ENCODE peak calls at places on chromosome 18, in nine cellular contexts. One of them, this sample, is unnamed.

GRCh38 chr18:56044239-56044638 is 456.2 kb upstream of the TCF4 start:
- DNase-seq in mucosa of descending colon: no peak
- DNase-seq in IMR-90: no peak
- DNase-seq in uterus: no peak
- DNase-seq in hepatocyte: no peak
- DNase-seq in pancreas: no peak
- DNase-seq in kidney: no peak
- DNase-seq in heart right ventricle: no peak
- DNase-seq in AG04449: no peak
- DNase-seq in this sample: no peak

GRCh38 chr18:50218432-50219197 is 23.7 kb upstream of the MYO5B start:
- DNase-seq in mucosa of descending colon: peak
- DNase-seq in IMR-90: peak
- DNase-seq in uterus: no peak
- DNase-seq in hepatocyte: peak
- DNase-seq in pancreas: peak
- DNase-seq in kidney: no peak
- DNase-seq in heart right ventricle: no peak
- DNase-seq in AG04449: no peak
- DNase-seq in this sample: no peak

GRCh38 chr18:58915006-58915799 is 50.5 kb downstream of the ZNF532 start:
- DNase-seq in mucosa of descending colon: no peak
- DNase-seq in IMR-90: no peak
- DNase-seq in uterus: no peak
- DNase-seq in hepatocyte: no peak
- DNase-seq in pancreas: no peak
- DNase-seq in kidney: no peak
- DNase-seq in heart right ventricle: no peak
- DNase-seq in AG04449: no peak
- DNase-seq in this sample: peak

GRCh38 chr18:9914584-9915290 is 921 bp downstream of the VAPA start:
- DNase-seq in mucosa of descending colon: peak
- DNase-seq in IMR-90: peak
- DNase-seq in uterus: peak
- DNase-seq in hepatocyte: peak
- DNase-seq in pancreas: peak
- DNase-seq in kidney: peak
- DNase-seq in heart right ventricle: peak
- DNase-seq in AG04449: peak
- DNase-seq in this sample: no peak

GRCh38 chr18:10017048-10017447 is 103.2 kb downstream of the VAPA start:
- DNase-seq in mucosa of descending colon: no peak
- DNase-seq in IMR-90: no peak
- DNase-seq in uterus: no peak
- DNase-seq in hepatocyte: no peak
- DNase-seq in pancreas: no peak
- DNase-seq in kidney: no peak
- DNase-seq in heart right ventricle: no peak
- DNase-seq in AG04449: no peak
- DNase-seq in this sample: no peak

GRCh38 chr18:63567825-63568224 is 19.3 kb upstream of the SERPINB13 start:
- DNase-seq in mucosa of descending colon: no peak
- DNase-seq in IMR-90: no peak
- DNase-seq in uterus: no peak
- DNase-seq in hepatocyte: no peak
- DNase-seq in pancreas: no peak
- DNase-seq in kidney: no peak
- DNase-seq in heart right ventricle: no peak
- DNase-seq in AG04449: no peak
- DNase-seq in this sample: no peak

GRCh38 chr18:44066541-44066940 is 614.1 kb upstream of the SETBP1 start:
- DNase-seq in mucosa of descending colon: no peak
- DNase-seq in IMR-90: no peak
- DNase-seq in uterus: no peak
- DNase-seq in hepatocyte: no peak
- DNase-seq in pancreas: no peak
- DNase-seq in kidney: no peak
- DNase-seq in heart right ventricle: no peak
- DNase-seq in AG04449: no peak
- DNase-seq in this sample: no peak

GRCh38 chr18:58831610-58832009 is 33.1 kb upstream of the ZNF532 start:
- DNase-seq in mucosa of descending colon: no peak
- DNase-seq in IMR-90: peak
- DNase-seq in uterus: no peak
- DNase-seq in hepatocyte: no peak
- DNase-seq in pancreas: no peak
- DNase-seq in kidney: no peak
- DNase-seq in heart right ventricle: no peak
- DNase-seq in AG04449: no peak
- DNase-seq in this sample: no peak

GRCh38 chr18:76258209-76258608 is 236.8 kb downstream of the ZNF516 start:
- DNase-seq in mucosa of descending colon: no peak
- DNase-seq in IMR-90: peak
- DNase-seq in uterus: no peak
- DNase-seq in hepatocyte: no peak
- DNase-seq in pancreas: no peak
- DNase-seq in kidney: no peak
- DNase-seq in heart right ventricle: no peak
- DNase-seq in AG04449: no peak
- DNase-seq in this sample: no peak

GRCh38 chr18:76251691-76252090 is 243.4 kb downstream of the ZNF516 start:
- DNase-seq in mucosa of descending colon: no peak
- DNase-seq in IMR-90: no peak
- DNase-seq in uterus: no peak
- DNase-seq in hepatocyte: no peak
- DNase-seq in pancreas: no peak
- DNase-seq in kidney: no peak
- DNase-seq in heart right ventricle: no peak
- DNase-seq in AG04449: no peak
- DNase-seq in this sample: no peak

GRCh38 chr18:76256897-76257500 is 238.0 kb downstream of the ZNF516 start:
- DNase-seq in mucosa of descending colon: no peak
- DNase-seq in IMR-90: peak
- DNase-seq in uterus: peak
- DNase-seq in hepatocyte: peak
- DNase-seq in pancreas: no peak
- DNase-seq in kidney: no peak
- DNase-seq in heart right ventricle: peak
- DNase-seq in AG04449: peak
- DNase-seq in this sample: peak

GRCh38 chr18:76255070-76255683 is 239.9 kb downstream of the ZNF516 start:
- DNase-seq in mucosa of descending colon: no peak
- DNase-seq in IMR-90: no peak
- DNase-seq in uterus: no peak
- DNase-seq in hepatocyte: no peak
- DNase-seq in pancreas: no peak
- DNase-seq in kidney: no peak
- DNase-seq in heart right ventricle: no peak
- DNase-seq in AG04449: no peak
- DNase-seq in this sample: no peak

GRCh38 chr18:76252880-76253279 is 242.2 kb downstream of the ZNF516 start:
- DNase-seq in mucosa of descending colon: no peak
- DNase-seq in IMR-90: peak
- DNase-seq in uterus: no peak
- DNase-seq in hepatocyte: no peak
- DNase-seq in pancreas: no peak
- DNase-seq in kidney: no peak
- DNase-seq in heart right ventricle: no peak
- DNase-seq in AG04449: no peak
- DNase-seq in this sample: no peak
- TF ChIP-seq CTCF in mucosa of descending colon: no peak
- TF ChIP-seq CTCF in IMR-90: peak
- TF ChIP-seq CTCF in uterus: no peak
- TF ChIP-seq CTCF in hepatocyte: peak
- TF ChIP-seq CTCF in pancreas: no peak
- TF ChIP-seq CTCF in kidney: no peak
- TF ChIP-seq CTCF in heart right ventricle: peak
- TF ChIP-seq CTCF in AG04449: peak
- TF ChIP-seq CTCF in this sample: peak

DNA sequence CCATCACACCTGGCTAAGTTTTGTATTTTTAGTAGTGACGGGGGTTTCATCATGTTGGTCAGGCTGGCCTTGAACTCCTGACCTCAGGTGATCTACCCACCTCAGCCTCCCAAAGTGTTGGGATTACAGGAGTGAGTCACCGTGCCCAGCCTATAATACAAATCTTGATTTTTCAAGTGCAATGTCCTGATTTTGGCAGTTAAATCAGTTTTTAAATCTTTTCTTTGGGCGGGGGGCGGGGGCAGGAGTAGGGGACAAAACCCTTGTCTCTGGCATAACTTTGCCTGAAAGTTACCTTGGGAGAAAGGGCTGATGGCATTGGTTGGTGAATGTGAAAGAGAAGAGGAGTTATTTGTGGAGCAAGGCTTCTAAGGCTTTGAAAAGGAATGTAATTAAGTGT is 12.3 kb downstream of the GALNT1 start:
- DNase-seq in mucosa of descending colon: no peak
- DNase-seq in IMR-90: no peak
- DNase-seq in uterus: no peak
- DNase-seq in hepatocyte: no peak
- DNase-seq in pancreas: no peak
- DNase-seq in kidney: no peak
- DNase-seq in heart right ventricle: no peak
- DNase-seq in AG04449: no peak
- DNase-seq in this sample: no peak
- H3K4me3 ChIP-seq in mucosa of descending colon: no peak
- H3K4me3 ChIP-seq in IMR-90: no peak
- H3K4me3 ChIP-seq in uterus: no peak
- H3K4me3 ChIP-seq in hepatocyte: no peak
- H3K4me3 ChIP-seq in pancreas: no peak
- H3K4me3 ChIP-seq in kidney: no peak
- H3K4me3 ChIP-seq in heart right ventricle: no peak
- H3K4me3 ChIP-seq in AG04449: no peak
- H3K4me3 ChIP-seq in this sample: no peak

GRCh38 chr18:25595274-25595673 is 243.3 kb upstream of the ZNF521 start:
- DNase-seq in mucosa of descending colon: no peak
- DNase-seq in IMR-90: no peak
- DNase-seq in uterus: no peak
- DNase-seq in hepatocyte: no peak
- DNase-seq in pancreas: no peak
- DNase-seq in kidney: no peak
- DNase-seq in heart right ventricle: no peak
- DNase-seq in AG04449: no peak
- DNase-seq in this sample: no peak

GRCh38 chr18:25594351-25594750 is 242.4 kb upstream of the ZNF521 start:
- DNase-seq in mucosa of descending colon: no peak
- DNase-seq in IMR-90: peak
- DNase-seq in uterus: no peak
- DNase-seq in hepatocyte: no peak
- DNase-seq in pancreas: no peak
- DNase-seq in kidney: no peak
- DNase-seq in heart right ventricle: no peak
- DNase-seq in AG04449: no peak
- DNase-seq in this sample: no peak

GRCh38 chr18:25590456-25590855 is 238.5 kb upstream of the ZNF521 start:
- DNase-seq in mucosa of descending colon: no peak
- DNase-seq in IMR-90: no peak
- DNase-seq in uterus: no peak
- DNase-seq in hepatocyte: no peak
- DNase-seq in pancreas: no peak
- DNase-seq in kidney: no peak
- DNase-seq in heart right ventricle: no peak
- DNase-seq in AG04449: no peak
- DNase-seq in this sample: no peak

GRCh38 chr18:25587545-25587944 is 235.6 kb upstream of the ZNF521 start:
- DNase-seq in mucosa of descending colon: no peak
- DNase-seq in IMR-90: no peak
- DNase-seq in uterus: no peak
- DNase-seq in hepatocyte: no peak
- DNase-seq in pancreas: no peak
- DNase-seq in kidney: no peak
- DNase-seq in heart right ventricle: no peak
- DNase-seq in AG04449: no peak
- DNase-seq in this sample: no peak

GRCh38 chr18:25592804-25593360 is 240.9 kb upstream of the ZNF521 start:
- DNase-seq in mucosa of descending colon: no peak
- DNase-seq in IMR-90: no peak
- DNase-seq in uterus: no peak
- DNase-seq in hepatocyte: no peak
- DNase-seq in pancreas: no peak
- DNase-seq in kidney: no peak
- DNase-seq in heart right ventricle: no peak
- DNase-seq in AG04449: no peak
- DNase-seq in this sample: no peak
- TF ChIP-seq CTCF in mucosa of descending colon: no peak
- TF ChIP-seq CTCF in IMR-90: no peak
- TF ChIP-seq CTCF in uterus: no peak
- TF ChIP-seq CTCF in hepatocyte: no peak
- TF ChIP-seq CTCF in pancreas: no peak
- TF ChIP-seq CTCF in kidney: no peak
- TF ChIP-seq CTCF in heart right ventricle: no peak
- TF ChIP-seq CTCF in AG04449: no peak
- TF ChIP-seq CTCF in this sample: no peak

GRCh38 chr18:54957987-54958386 is 1.3 kb downstream of the CCDC68 start:
- DNase-seq in mucosa of descending colon: no peak
- DNase-seq in IMR-90: peak
- DNase-seq in uterus: no peak
- DNase-seq in hepatocyte: peak
- DNase-seq in pancreas: peak
- DNase-seq in kidney: no peak
- DNase-seq in heart right ventricle: no peak
- DNase-seq in AG04449: no peak
- DNase-seq in this sample: no peak

GRCh38 chr18:54960197-54960596 is 936 bp upstream of the CCDC68 start:
- DNase-seq in mucosa of descending colon: no peak
- DNase-seq in IMR-90: no peak
- DNase-seq in uterus: no peak
- DNase-seq in hepatocyte: no peak
- DNase-seq in pancreas: no peak
- DNase-seq in kidney: no peak
- DNase-seq in heart right ventricle: no peak
- DNase-seq in AG04449: no peak
- DNase-seq in this sample: no peak

GRCh38 chr18:54957295-54957694 is 2.0 kb downstream of the CCDC68 start:
- DNase-seq in mucosa of descending colon: no peak
- DNase-seq in IMR-90: no peak
- DNase-seq in uterus: no peak
- DNase-seq in hepatocyte: no peak
- DNase-seq in pancreas: no peak
- DNase-seq in kidney: no peak
- DNase-seq in heart right ventricle: no peak
- DNase-seq in AG04449: no peak
- DNase-seq in this sample: no peak

GRCh38 chr18:54961016-54961423 is 1.8 kb upstream of the CCDC68 start:
- DNase-seq in mucosa of descending colon: no peak
- DNase-seq in IMR-90: peak
- DNase-seq in uterus: no peak
- DNase-seq in hepatocyte: no peak
- DNase-seq in pancreas: no peak
- DNase-seq in kidney: no peak
- DNase-seq in heart right ventricle: no peak
- DNase-seq in AG04449: no peak
- DNase-seq in this sample: no peak

DNA sequence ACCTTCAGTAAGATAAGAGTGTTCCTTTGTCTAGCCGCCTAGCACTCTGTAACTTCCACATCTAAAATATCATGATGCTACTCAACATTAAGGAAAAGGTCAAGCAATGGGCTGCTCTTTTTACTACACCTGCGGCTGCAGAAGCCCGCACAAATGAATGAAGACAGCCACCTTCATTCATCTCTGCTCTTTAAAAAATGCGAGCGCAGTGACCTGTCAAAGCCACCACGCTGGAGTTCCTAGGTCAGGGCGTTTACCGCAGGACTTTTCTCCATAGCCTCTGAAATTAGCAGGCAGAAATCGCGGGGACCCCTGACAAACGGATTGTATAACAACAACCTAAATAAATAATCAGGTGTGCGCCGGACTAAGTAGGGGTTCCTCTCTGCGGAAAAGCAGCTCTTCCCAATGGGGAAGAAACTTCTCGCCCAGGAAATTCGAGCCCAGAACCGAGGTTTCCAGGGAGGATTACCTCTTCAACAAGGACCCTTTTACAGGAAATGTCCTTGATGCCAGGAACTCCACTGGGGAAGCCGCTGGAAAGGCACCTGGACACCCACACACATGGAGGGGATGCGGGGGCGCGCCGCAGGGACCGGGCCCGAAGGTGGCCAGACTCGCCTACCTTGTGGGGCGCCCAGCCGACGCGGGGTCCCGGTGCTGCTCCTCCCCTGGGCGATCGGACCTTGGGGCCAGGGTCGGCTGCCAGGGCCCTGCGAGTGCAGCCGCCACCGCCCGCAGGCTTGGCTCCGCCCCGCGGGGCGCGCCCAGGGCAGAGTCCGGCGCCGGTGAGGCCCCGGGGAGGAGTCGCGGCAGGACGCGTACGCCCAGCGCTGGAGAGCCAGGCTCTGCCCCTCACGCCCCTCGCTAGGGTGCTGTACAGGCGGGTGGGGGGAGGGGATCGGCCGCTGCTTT is at the start of gene CCDC68:
- DNase-seq in mucosa of descending colon: peak
- DNase-seq in IMR-90: no peak
- DNase-seq in uterus: peak
- DNase-seq in hepatocyte: peak
- DNase-seq in pancreas: peak
- DNase-seq in kidney: peak
- DNase-seq in heart right ventricle: peak
- DNase-seq in AG04449: no peak
- DNase-seq in this sample: no peak
- H3K4me3 ChIP-seq in mucosa of descending colon: peak
- H3K4me3 ChIP-seq in IMR-90: peak
- H3K4me3 ChIP-seq in uterus: peak
- H3K4me3 ChIP-seq in hepatocyte: peak
- H3K4me3 ChIP-seq in pancreas: peak
- H3K4me3 ChIP-seq in kidney: peak
- H3K4me3 ChIP-seq in heart right ventricle: peak
- H3K4me3 ChIP-seq in AG04449: peak
- H3K4me3 ChIP-seq in this sample: peak

This sample was measured in epithelial cell of proximal tubule.